ENCODE peak calls at places on chromosome 22, in seven cellular contexts. N is HEK293T, H is EL, X is Caco-2, V is GM10248, L is nucleus accumbens, T is NCI-H1105 treated with DMSO at 0.1 percent for 48 hours. S is an unnamed sample.

GRCh38 chr22:39567135-39567946 is 3.2 kb upstream of the CACNA1I start:
- DNase-seq in L (no peak), H (no peak), N (no peak), T (no peak), X (no peak), V (no peak), S (no peak)

GRCh38 chr22:27378343-27378800 is 423.2 kb downstream of the MN1 start:
- DNase-seq in X (no peak), V (no peak), L (no peak), T (no peak), H (no peak), N (no peak), S (no peak)

GRCh38 chr22:48880749-48881148 is 946.9 kb downstream of the BRD1 start:
- DNase-seq in V (no peak), T (no peak), X (no peak), L (no peak), H (no peak), N (no peak), S (no peak)

GRCh38 chr22:46209262-46209661 is 40.8 kb downstream of the CDPF1 start:
- DNase-seq in H (no peak), T (no peak), X (no peak), N (no peak), L (no peak), V (no peak), S (no peak)

GRCh38 chr22:23769321-23769965 is 1.7 kb upstream of the CHCHD10 start:
- DNase-seq in L (no peak), H (no peak), X (no peak), N (no peak), T (no peak), V (no peak), S (no peak)

GRCh38 chr22:45051946-45052345 is 42.1 kb upstream of the PHF21B start:
- DNase-seq in X (no peak), N (no peak), T (no peak), H (no peak), L (no peak), V (no peak), S (no peak)

GRCh38 chr22:29320546-29320945 is 5.0 kb upstream of the RASL10A start:
- DNase-seq in T (no peak), X (peak; percentile 31), H (no peak), N (no peak), V (no peak), L (no peak), S (no peak)

GRCh38 chr22:39965749-39966148 is 5.6 kb downstream of the TMA7B start:
- DNase-seq in V (no peak), X (no peak), H (no peak), T (no peak), L (no peak), N (no peak), S (no peak)

GRCh38 chr22:30212996-30213441 is 33.5 kb downstream of the LIF start:
- DNase-seq in L (no peak), N (no peak), T (no peak), H (peak; percentile 74), V (no peak), X (no peak), S (no peak)

GRCh38 chr22:24803064-24803542 is 2.9 kb upstream of the SGSM1 start:
- DNase-seq in H (peak; percentile 40), N (peak; percentile 80), V (peak; percentile 65), L (peak; percentile 11), T (no peak), X (peak; percentile 81), S (peak; percentile 42)

GRCh38 chr22:49292909-49293308 is 534.8 kb downstream of the BRD1 start:
- DNase-seq in V (no peak), T (no peak), X (no peak), L (no peak), N (no peak), H (no peak), S (no peak)

GRCh38 chr22:26398741-26399153 is 30.3 kb upstream of the ASPHD2 start:
- DNase-seq in H (peak; percentile 73), L (no peak), V (peak; percentile 66), T (peak; percentile 6), X (peak; percentile 54), N (peak; percentile 67), S (peak; percentile 21)

GRCh38 chr22:22327723-22328122 is 83.1 kb downstream of the VPREB1 start:
- DNase-seq in V (no peak), N (no peak), T (no peak), L (no peak), H (no peak), X (no peak), S (no peak)

GRCh38 chr22:39117585-39118191 is 20.6 kb downstream of the APOBEC3H start:
- DNase-seq in H (peak; percentile 55), L (no peak), V (peak; percentile 72), N (peak; percentile 43), T (peak; percentile 45), X (peak; percentile 77), S (peak; percentile 37)

GRCh38 chr22:37898441-37899181 is 7.5 kb upstream of the MICALL1 start:
- DNase-seq in H (peak; percentile 28), X (peak; percentile 32), T (no peak), N (no peak), V (no peak), L (peak; percentile 36), S (no peak)

GRCh38 chr22:44182591-44183588 is 2.2 kb downstream of the PARVG start:
- DNase-seq in H (no peak), N (no peak), L (no peak), V (peak; percentile 48), T (no peak), X (no peak), S (no peak)

GRCh38 chr22:37084385-37084784 is 25.1 kb downstream of the TMPRSS6 start:
- DNase-seq in L (no peak), N (no peak), V (no peak), X (no peak), H (no peak), T (no peak), S (no peak)

GRCh38 chr22:45574069-45574703 is 71.5 kb downstream of the FBLN1 start:
- DNase-seq in X (no peak), V (no peak), N (no peak), H (no peak), T (no peak), L (no peak), S (no peak)

GRCh38 chr22:39577900-39578299 is 7.3 kb downstream of the CACNA1I start:
- DNase-seq in N (no peak), V (no peak), X (no peak), H (no peak), L (no peak), T (no peak), S (no peak)

GRCh38 chr22:46063861-46064235 is 86.5 kb upstream of the PPARA start:
- DNase-seq in L (no peak), T (peak; percentile 70), V (no peak), N (no peak), H (no peak), X (no peak), S (no peak)

GRCh38 chr22:31789803-31790202 is 36.0 kb downstream of the DEPDC5 start:
- DNase-seq in L (no peak), H (no peak), N (no peak), T (no peak), V (no peak), X (no peak), S (no peak)

GRCh38 chr22:24894998-24895397 is 51.5 kb downstream of the LHFPL7 start:
- DNase-seq in T (peak; percentile 46), N (no peak), H (peak; percentile 24), L (no peak), V (no peak), X (no peak), S (no peak)

GRCh38 chr22:45246060-45246985 is 5.6 kb upstream of the KIAA0930 start:
- DNase-seq in L (no peak), N (no peak), V (no peak), T (no peak), X (peak; percentile 86), H (peak; percentile 96), S (no peak)

GRCh38 chr22:30206964-30207363 is 39.6 kb downstream of the LIF start:
- DNase-seq in X (peak; percentile 93), V (no peak), L (no peak), T (no peak), N (no peak), H (peak; percentile 99), S (no peak)

GRCh38 chr22:20449819-20450550 is 12.4 kb upstream of the SCARF2 start:
- DNase-seq in V (no peak), T (no peak), H (no peak), X (no peak), N (no peak), L (no peak), S (no peak)

GRCh38 chr22:17319541-17319940 is 49.7 kb upstream of the CECR2 start:
- DNase-seq in H (no peak), T (no peak), N (peak; percentile 16), V (no peak), L (no peak), X (no peak), S (no peak)

GRCh38 chr22:38080847-38081635 is 2.9 kb downstream of the SLC16A8 start:
- DNase-seq in X (no peak), L (no peak), T (peak; percentile 45), N (no peak), H (peak; percentile 39), V (no peak), S (no peak)

GRCh38 chr22:26981520-26981919 is 324.1 kb downstream of the MIAT start:
- DNase-seq in V (no peak), L (no peak), H (no peak), N (no peak), X (no peak), T (no peak), S (no peak)

GRCh38 chr22:17121235-17122195 is at the start of gene TMEM121B:
- DNase-seq in L (peak; percentile 20), H (peak; percentile 69), N (peak; percentile 87), T (peak; percentile 89), X (peak; percentile 77), V (no peak), S (no peak)

GRCh38 chr22:39244496-39245129 is at the start of gene PDGFB:
- DNase-seq in N (peak; percentile 46), H (peak; percentile 31), X (peak; percentile 50), L (no peak), T (peak; percentile 45), V (no peak), S (no peak)

GRCh38 chr22:38921801-38922200 is 35.6 kb upstream of the APOBEC3A start:
- DNase-seq in L (no peak), N (no peak), T (no peak), X (peak; percentile 90), H (no peak), V (no peak), S (no peak)

GRCh38 chr22:28600546-28601143 is 79.0 kb downstream of the TTC28 start:
- DNase-seq in V (peak; percentile 37), T (peak; percentile 61), L (no peak), X (peak; percentile 44), H (peak; percentile 54), N (peak; percentile 36), S (no peak)

GRCh38 chr22:32880906-32881596 is 79.5 kb downstream of the TIMP3 start:
- DNase-seq in H (peak; percentile 51), L (no peak), V (no peak), T (peak; percentile 38), X (no peak), N (peak; percentile 53), S (no peak)

GRCh38 chr22:41305646-41306045 is 4.3 kb downstream of the ZC3H7B start:
- DNase-seq in V (no peak), N (no peak), T (no peak), H (peak; percentile 93), L (no peak), X (no peak), S (no peak)

GRCh38 chr22:36587289-36588154 is 58.6 kb upstream of the EIF3D start:
- DNase-seq in T (no peak), H (peak; percentile 77), L (no peak), N (no peak), X (no peak), V (no peak), S (no peak)

GRCh38 chr22:19959043-19959586 is 17.5 kb upstream of the TXNRD2 start:
- DNase-seq in N (peak; percentile 93), X (peak; percentile 93), V (no peak), L (no peak), H (no peak), T (no peak), S (no peak)

GRCh38 chr22:42949159-42949558 is 65.8 kb downstream of the PACSIN2 start:
- DNase-seq in H (peak; percentile 48), X (no peak), L (no peak), N (no peak), V (no peak), T (no peak), S (no peak)

GRCh38 chr22:30170126-30170525 is 76.4 kb downstream of the LIF start:
- DNase-seq in L (no peak), H (no peak), X (no peak), T (no peak), N (no peak), V (no peak), S (no peak)

S was measured in activated B cell treated with CpG ODN at 0.5 μM for 24 hours.